ENCODE peak calls at places on chromosomes 12 and 14, in seven cellular contexts. F is mammary epithelial cell, Z is NT2/D1, N is AG08395, E is RWPE1, T is NCI-H1105, L is activated T-helper 1 cell treated with Interleukin-2 at 50 U/mL for 16 hours. S is an unnamed sample.

GRCh38 chr14:78710963-78711362 is 540.8 kb downstream of the NRXN3 start:
- DNase-seq in F (no peak), Z (no peak), N (no peak), E (no peak), T (no peak), L (no peak), S (no peak)

GRCh38 chr14:102957222-102957621 is 34.8 kb downstream of the AMN start:
- DNase-seq in F (no peak), Z (no peak), N (peak), E (no peak), T (no peak), L (no peak), S (no peak)

GRCh38 chr14:70585221-70585620 is 15.2 kb downstream of the MED6 start:
- DNase-seq in F (peak), Z (no peak), N (no peak), E (no peak), T (no peak), L (no peak), S (no peak)

GRCh38 chr12:109765493-109765810 is 51.8 kb downstream of the FAM222A start:
- DNase-seq in F (no peak), Z (no peak), N (no peak), E (no peak), T (no peak), L (no peak), S (no peak)

GRCh38 chr12:5442251-5443006 is 10.5 kb downstream of the NTF3 start:
- DNase-seq in F (peak), Z (no peak), N (peak), E (peak), T (peak), L (no peak), S (peak)

GRCh38 chr12:14367097-14367661 is 1.7 kb downstream of the ATF7IP start:
- DNase-seq in F (peak), Z (no peak), N (no peak), E (no peak), T (no peak), L (no peak), S (peak)

GRCh38 chr12:70487440-70487839 is 121.3 kb downstream of the KCNMB4 start:
- DNase-seq in F (no peak), Z (no peak), N (no peak), E (no peak), T (no peak), L (no peak), S (no peak)

GRCh38 chr12:97763113-97763512 is 300.5 kb downstream of the RMST start:
- DNase-seq in F (no peak), Z (no peak), N (no peak), E (no peak), T (no peak), L (no peak), S (no peak)

GRCh38 chr14:39607978-39608377 is 175.7 kb upstream of the FBXO33 start:
- DNase-seq in F (no peak), Z (no peak), N (no peak), E (no peak), T (no peak), L (no peak), S (no peak)

GRCh38 chr14:100560471-100560870 is 26.7 kb downstream of the BEGAIN start:
- DNase-seq in F (no peak), Z (no peak), N (no peak), E (no peak), T (no peak), L (no peak), S (no peak)

GRCh38 chr12:53052419-53053222 is 2.8 kb downstream of the TNS2 start:
- DNase-seq in F (peak), Z (no peak), N (peak), E (no peak), T (peak), L (no peak), S (peak)

GRCh38 chr12:110785240-110785639 is 42.5 kb upstream of the PPP1CC start:
- DNase-seq in F (no peak), Z (no peak), N (no peak), E (no peak), T (no peak), L (no peak), S (no peak)

GRCh38 chr14:61690982-61691381 is 4.3 kb upstream of the HIF1A start:
- DNase-seq in F (no peak), Z (no peak), N (no peak), E (no peak), T (no peak), L (no peak), S (no peak)

S was measured in Caki2.